ENCODE peak calls at places on chromosomes 12 and 14, in ten cellular contexts. W, P, M, T, X, V, K, E, O and S are unnamed samples.

GRCh38 chr12:5989621-5990020 is 44.6 kb upstream of the ANO2 start:
- DNase-seq in W (no peak), P (no peak), M (no peak), T (no peak), X (no peak), V (no peak), K (no peak), E (no peak), O (no peak), S (no peak)

GRCh38 chr12:113831016-113831415 is 135.1 kb downstream of the RBM19 start:
- DNase-seq in W (no peak), P (no peak), M (no peak), T (peak; percentile 40), X (no peak), V (peak; percentile 8), K (no peak), E (no peak), O (peak; percentile 9), S (peak; percentile 8)

GRCh38 chr14:88218119-88218915 is 104.8 kb downstream of the KCNK10 start:
- DNase-seq in W (no peak), P (no peak), M (no peak), T (no peak), X (no peak), V (no peak), K (no peak), E (no peak), O (no peak), S (no peak)

GRCh38 chr12:49548822-49549648 is 10.2 kb downstream of the KCNH3 start:
- DNase-seq in W (no peak), P (peak; percentile 39), M (peak; percentile 46), T (peak; percentile 20), X (no peak), V (peak; percentile 16), K (peak; percentile 54), E (no peak), O (peak; percentile 39), S (no peak)

GRCh38 chr12:6764011-6764828 is 1.9 kb upstream of the PTMS start:
- DNase-seq in W (peak; percentile 90), P (peak; percentile 86), M (peak; percentile 96), T (peak; percentile 99), X (peak; percentile 96), V (peak; percentile 99), K (peak; percentile 96), E (peak; percentile 93), O (peak; percentile 99), S (peak; percentile 99)

GRCh38 chr14:101737414-101738367 is 23.8 kb upstream of the PPP2R5C start:
- DNase-seq in W (peak; percentile 40), P (no peak), M (no peak), T (no peak), X (no peak), V (no peak), K (no peak), E (no peak), O (no peak), S (no peak)

GRCh38 chr14:100392266-100392850 is 69.2 kb downstream of the SLC25A47 start:
- DNase-seq in W (no peak), P (no peak), M (no peak), T (peak; percentile 66), X (no peak), V (peak; percentile 40), K (no peak), E (no peak), O (peak; percentile 32), S (peak; percentile 69)

GRCh38 chr14:78335531-78335930 is 165.4 kb downstream of the NRXN3 start:
- DNase-seq in W (no peak), P (no peak), M (no peak), T (no peak), X (no peak), V (no peak), K (no peak), E (no peak), O (no peak), S (no peak)

GRCh38 chr12:114508529-114509129 is 102.7 kb upstream of the TBX5 start:
- DNase-seq in W (peak; percentile 65), P (peak; percentile 69), M (peak; percentile 63), T (peak; percentile 86), X (peak; percentile 62), V (peak; percentile 82), K (peak; percentile 73), E (peak; percentile 45), O (peak; percentile 86), S (peak; percentile 78)

GRCh38 chr14:21475767-21476525 is 813 bp downstream of the RAB2B start:
- DNase-seq in W (no peak), P (no peak), M (no peak), T (no peak), X (no peak), V (no peak), K (no peak), E (no peak), O (no peak), S (no peak)

GRCh38 chr14:55533960-55534359 is 46.0 kb upstream of the KTN1 start:
- DNase-seq in W (no peak), P (no peak), M (peak; percentile 83), T (no peak), X (no peak), V (no peak), K (no peak), E (no peak), O (no peak), S (no peak)

GRCh38 chr14:29925106-29925722 is 2.4 kb downstream of the PRKD1 start:
- DNase-seq in W (no peak), P (no peak), M (no peak), T (peak; percentile 43), X (no peak), V (peak; percentile 75), K (no peak), E (no peak), O (peak; percentile 50), S (peak; percentile 68)

GRCh38 chr12:70982286-70982685 is 61.7 kb upstream of the PTPRR start:
- DNase-seq in W (no peak), P (no peak), M (no peak), T (peak; percentile 35), X (no peak), V (peak; percentile 52), K (no peak), E (no peak), O (peak; percentile 82), S (peak; percentile 64)

GRCh38 chr12:74170645-74171477 is 366.8 kb upstream of the ATXN7L3B start:
- DNase-seq in W (no peak), P (no peak), M (no peak), T (no peak), X (no peak), V (no peak), K (peak; percentile 17), E (no peak), O (no peak), S (no peak)

GRCh38 chr12:128613821-128614220 is 209.9 kb downstream of the SLC15A4 start:
- DNase-seq in W (no peak), P (no peak), M (no peak), T (no peak), X (no peak), V (no peak), K (no peak), E (no peak), O (no peak), S (no peak)

GRCh38 chr12:76080017-76080728 is 4.3 kb downstream of the NAP1L1 start:
- DNase-seq in W (no peak), P (no peak), M (no peak), T (peak; percentile 81), X (no peak), V (no peak), K (no peak), E (no peak), O (no peak), S (no peak)
- H3K4me3 ChIP-seq in W (peak overlapping the region; percentile 90), P (no peak overlapping the region), M (no peak overlapping the region), T (no peak overlapping the region), X (no peak overlapping the region), V (no peak overlapping the region), K (no peak overlapping the region), E (no peak overlapping the region), O (no peak overlapping the region), S (no peak overlapping the region)

DNA sequence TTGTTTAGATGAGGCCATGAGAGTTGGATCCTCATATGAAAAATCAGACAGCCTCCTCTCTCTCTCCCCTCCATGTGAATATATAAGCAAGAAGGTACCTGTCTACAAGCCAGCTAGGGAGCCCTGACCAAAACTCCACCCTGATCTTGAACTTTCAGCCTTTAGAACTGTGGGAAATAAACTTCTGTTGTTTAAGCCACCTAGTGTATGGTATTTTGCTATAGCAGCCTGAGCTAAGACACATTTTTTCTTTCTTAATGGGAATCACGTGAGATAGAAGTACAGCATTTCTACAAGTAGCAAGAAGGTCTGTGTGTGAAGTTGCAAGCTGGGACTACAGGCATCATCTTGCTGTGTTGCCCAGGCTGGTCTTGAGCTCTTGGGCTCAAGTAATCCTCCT is 16.3 kb upstream of the ABHD12B start:
- DNase-seq in W (no peak), P (no peak), M (no peak), T (peak; percentile 33), X (no peak), V (peak; percentile 20), K (no peak), E (no peak), O (peak; percentile 35), S (no peak)
- TF ChIP-seq CTCF in W (no peak), P (no peak), M (no peak), T (no peak), X (no peak), V (peak; percentile 8), K (no peak), E (no peak), O (peak; percentile 14), S (peak; percentile 13)

GRCh38 chr12:52702338-52702737 is 986 bp downstream of the KRT77 start:
- DNase-seq in W (no peak), P (no peak), M (no peak), T (no peak), X (no peak), V (no peak), K (no peak), E (no peak), O (no peak), S (no peak)

GRCh38 chr12:52699960-52700359 is 3.4 kb downstream of the KRT77 start:
- DNase-seq in W (no peak), P (no peak), M (no peak), T (no peak), X (no peak), V (no peak), K (peak; percentile 29), E (no peak), O (no peak), S (no peak)

GRCh38 chr12:52703878-52704277 is 554 bp upstream of the KRT77 start:
- DNase-seq in W (no peak), P (no peak), M (no peak), T (no peak), X (no peak), V (no peak), K (no peak), E (no peak), O (no peak), S (no peak)

GRCh38 chr12:52701281-52701680 is 2.0 kb downstream of the KRT77 start:
- DNase-seq in W (no peak), P (no peak), M (no peak), T (no peak), X (no peak), V (no peak), K (no peak), E (no peak), O (no peak), S (no peak)

GRCh38 chr12:52703424-52703823 is at the start of gene KRT77:
- DNase-seq in W (no peak), P (no peak), M (no peak), T (no peak), X (no peak), V (no peak), K (no peak), E (no peak), O (no peak), S (no peak)
- H3K4me3 ChIP-seq in W (no peak within 1 kb of the TSS), P (no peak within 1 kb of the TSS), M (no peak within 1 kb of the TSS), T (no peak within 1 kb of the TSS), X (no peak within 1 kb of the TSS), V (no peak within 1 kb of the TSS), K (no peak within 1 kb of the TSS), E (no peak within 1 kb of the TSS), O (no peak within 1 kb of the TSS), S (no peak within 1 kb of the TSS)

GRCh38 chr12:27524839-27525238 is 833 bp downstream of the PPFIBP1 start:
- DNase-seq in W (no peak), P (no peak), M (peak; percentile 25), T (peak; percentile 60), X (peak; percentile 48), V (peak; percentile 56), K (no peak), E (no peak), O (peak; percentile 53), S (peak; percentile 57)
- TF ChIP-seq CTCF in W (peak; percentile 42), P (no peak), M (no peak), T (no peak), X (no peak), V (no peak), K (no peak), E (no peak), O (peak; percentile 10), S (peak; percentile 3)